ENCODE peak calls at places on chromosomes 7 and 10, in four cellular contexts. One of them, this sample, is unnamed. For H3K36me3, the result is how much of the 10 kb centered on the place peaks cover.

GRCh38 chr7:16915405-16915804 is 33.6 kb upstream of the AGR3 start:
- DNase-seq in cardiac muscle cell: peak
- DNase-seq in colonic mucosa: no peak
- DNase-seq in GM06990: no peak
- DNase-seq in this sample: no peak

GRCh38 chr7:121366852-121367431 is 29.2 kb downstream of the FAM3C start:
- DNase-seq in cardiac muscle cell: peak
- DNase-seq in colonic mucosa: no peak
- DNase-seq in GM06990: no peak
- DNase-seq in this sample: no peak

GRCh38 chr10:121668336-121669009 is 70.2 kb upstream of the FGFR2 start:
- DNase-seq in cardiac muscle cell: peak
- DNase-seq in colonic mucosa: peak
- DNase-seq in GM06990: no peak
- DNase-seq in this sample: peak

GRCh38 chr10:34049887-34050286 is 715.4 kb upstream of the NRP1 start:
- DNase-seq in cardiac muscle cell: peak
- DNase-seq in colonic mucosa: no peak
- DNase-seq in GM06990: no peak
- DNase-seq in this sample: no peak

GRCh38 chr10:92735938-92736337 is 46.2 kb downstream of the HHEX start:
- DNase-seq in cardiac muscle cell: no peak
- DNase-seq in colonic mucosa: no peak
- DNase-seq in GM06990: no peak
- DNase-seq in this sample: no peak

GRCh38 chr10:787933-788651 is 98.6 kb upstream of the DIP2C start:
- DNase-seq in cardiac muscle cell: peak
- DNase-seq in colonic mucosa: peak
- DNase-seq in GM06990: no peak
- DNase-seq in this sample: no peak

GRCh38 chr7:82275342-82275741 is 168.2 kb downstream of the CACNA2D1 start:
- DNase-seq in cardiac muscle cell: no peak
- DNase-seq in colonic mucosa: no peak
- DNase-seq in GM06990: no peak
- DNase-seq in this sample: no peak

GRCh38 chr7:41188163-41189130 is 514.4 kb downstream of the INHBA start:
- DNase-seq in cardiac muscle cell: peak
- DNase-seq in colonic mucosa: no peak
- DNase-seq in GM06990: no peak
- DNase-seq in this sample: no peak

GRCh38 chr7:129240119-129240815 is 15.4 kb downstream of the AHCYL2 start:
- DNase-seq in cardiac muscle cell: no peak
- DNase-seq in colonic mucosa: no peak
- DNase-seq in GM06990: no peak
- DNase-seq in this sample: no peak

GRCh38 chr7:57769958-57770357 is 320.0 kb downstream of the ZNF716 start:
- DNase-seq in cardiac muscle cell: no peak
- DNase-seq in colonic mucosa: no peak
- DNase-seq in GM06990: no peak
- DNase-seq in this sample: peak

GRCh38 chr7:127862540-127862939 is 168.7 kb downstream of the LRRC4 start:
- DNase-seq in cardiac muscle cell: no peak
- DNase-seq in colonic mucosa: no peak
- DNase-seq in GM06990: no peak
- DNase-seq in this sample: no peak
- H3K36me3 ChIP-seq in cardiac muscle cell: under half
- H3K36me3 ChIP-seq in colonic mucosa: under half
- H3K36me3 ChIP-seq in GM06990: under half
- H3K36me3 ChIP-seq in this sample: under half

GRCh38 chr7:56053993-56054392 is 2.4 kb downstream of the CCT6A start:
- DNase-seq in cardiac muscle cell: no peak
- DNase-seq in colonic mucosa: no peak
- DNase-seq in GM06990: no peak
- DNase-seq in this sample: no peak
- H3K36me3 ChIP-seq in cardiac muscle cell: half or more
- H3K36me3 ChIP-seq in colonic mucosa: under half
- H3K36me3 ChIP-seq in GM06990: under half
- H3K36me3 ChIP-seq in this sample: under half

GRCh38 chr7:155995183-155995612 is 182.9 kb upstream of the SHH start:
- DNase-seq in cardiac muscle cell: no peak
- DNase-seq in colonic mucosa: no peak
- DNase-seq in GM06990: no peak
- DNase-seq in this sample: no peak

GRCh38 chr7:155993420-155994252 is 181.4 kb upstream of the SHH start:
- DNase-seq in cardiac muscle cell: no peak
- DNase-seq in colonic mucosa: no peak
- DNase-seq in GM06990: no peak
- DNase-seq in this sample: no peak

GRCh38 chr7:155992974-155993373 is 180.7 kb upstream of the SHH start:
- DNase-seq in cardiac muscle cell: no peak
- DNase-seq in colonic mucosa: no peak
- DNase-seq in GM06990: no peak
- DNase-seq in this sample: no peak

GRCh38 chr7:155992538-155992937 is 180.3 kb upstream of the SHH start:
- DNase-seq in cardiac muscle cell: no peak
- DNase-seq in colonic mucosa: no peak
- DNase-seq in GM06990: no peak
- DNase-seq in this sample: no peak

DNA sequence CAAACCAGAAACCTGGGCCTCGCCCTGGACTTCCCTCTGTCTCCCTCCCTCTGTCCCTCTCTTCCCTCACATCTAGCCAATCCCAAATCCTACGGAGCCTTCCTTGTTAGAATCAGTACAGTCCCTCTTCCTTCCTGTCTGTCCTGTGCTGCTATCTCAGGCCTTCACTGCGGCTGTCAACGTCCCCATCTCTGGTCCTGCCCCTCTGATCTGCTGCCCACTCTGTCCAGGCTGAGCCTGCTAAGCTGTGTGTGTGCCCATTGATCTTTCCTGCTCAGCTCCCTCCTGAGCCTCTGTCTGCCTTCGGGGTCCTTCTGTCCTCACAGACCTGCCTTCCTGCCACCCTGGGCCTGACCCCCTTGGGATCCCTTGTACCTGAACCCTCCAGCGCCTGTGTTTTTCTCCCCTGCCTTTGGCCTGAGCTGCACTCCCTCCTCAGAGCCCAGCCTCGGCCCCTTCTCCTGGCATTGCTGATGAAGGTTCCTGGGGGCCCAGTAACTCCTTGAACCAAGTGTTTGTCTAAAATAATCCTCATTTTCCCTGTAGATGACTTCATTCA is 182.1 kb upstream of the SHH start:
- DNase-seq in cardiac muscle cell: no peak
- DNase-seq in colonic mucosa: no peak
- DNase-seq in GM06990: no peak
- DNase-seq in this sample: no peak
- H3K36me3 ChIP-seq in cardiac muscle cell: under half
- H3K36me3 ChIP-seq in colonic mucosa: under half
- H3K36me3 ChIP-seq in GM06990: under half
- H3K36me3 ChIP-seq in this sample: under half

DNA sequence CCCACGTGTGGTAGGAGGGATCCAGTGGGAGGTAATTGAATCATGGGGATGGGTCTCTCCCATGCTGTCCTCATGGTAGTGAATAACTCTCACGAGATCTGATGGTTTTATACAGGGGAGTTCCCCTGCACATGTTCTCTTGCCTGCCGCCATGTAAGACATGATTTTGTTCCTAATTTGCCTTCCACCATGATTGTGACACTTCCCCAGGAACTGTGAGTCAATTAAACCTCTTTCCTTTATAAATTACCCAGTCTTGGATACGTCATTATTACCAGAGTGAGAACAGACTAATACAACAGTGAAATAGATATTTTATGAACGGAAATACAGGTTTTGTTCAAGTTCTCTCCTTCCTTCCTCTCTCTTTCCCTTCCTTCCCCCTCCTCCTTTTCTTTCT is 15.8 kb downstream of the CALD1 start:
- DNase-seq in cardiac muscle cell: no peak
- DNase-seq in colonic mucosa: no peak
- DNase-seq in GM06990: no peak
- DNase-seq in this sample: no peak
- H3K36me3 ChIP-seq in cardiac muscle cell: under half
- H3K36me3 ChIP-seq in colonic mucosa: under half
- H3K36me3 ChIP-seq in GM06990: under half
- H3K36me3 ChIP-seq in this sample: under half

GRCh38 chr7:135578569-135578968 is 20.9 kb downstream of the NUP205 start:
- DNase-seq in cardiac muscle cell: no peak
- DNase-seq in colonic mucosa: no peak
- DNase-seq in GM06990: no peak
- DNase-seq in this sample: no peak

GRCh38 chr7:135571834-135572233 is 14.1 kb downstream of the NUP205 start:
- DNase-seq in cardiac muscle cell: no peak
- DNase-seq in colonic mucosa: no peak
- DNase-seq in GM06990: no peak
- DNase-seq in this sample: no peak

GRCh38 chr7:135573541-135573940 is 15.8 kb downstream of the NUP205 start:
- DNase-seq in cardiac muscle cell: no peak
- DNase-seq in colonic mucosa: no peak
- DNase-seq in GM06990: no peak
- DNase-seq in this sample: peak

DNA sequence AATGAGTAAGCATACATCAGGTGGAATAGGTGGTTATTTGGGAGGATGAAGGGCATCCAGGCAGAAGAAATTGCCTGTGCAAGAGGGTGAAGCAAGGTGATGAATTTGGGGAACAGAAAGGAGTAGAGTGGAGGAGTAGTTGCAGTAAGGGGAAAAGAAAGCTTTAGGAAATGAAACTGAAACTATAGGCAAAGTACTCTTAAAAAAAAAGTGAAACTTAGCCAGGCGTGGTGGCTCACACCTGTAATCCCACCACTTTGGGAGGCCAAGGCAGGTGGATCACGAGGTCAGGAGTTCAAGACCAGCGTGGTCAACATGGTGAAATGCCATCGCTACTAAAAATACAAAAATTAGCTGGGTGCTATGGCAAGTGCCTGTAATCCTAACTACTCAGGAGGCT is 17.6 kb downstream of the NUP205 start:
- DNase-seq in cardiac muscle cell: no peak
- DNase-seq in colonic mucosa: no peak
- DNase-seq in GM06990: peak
- DNase-seq in this sample: no peak
- H3K36me3 ChIP-seq in cardiac muscle cell: half or more
- H3K36me3 ChIP-seq in colonic mucosa: under half
- H3K36me3 ChIP-seq in GM06990: under half
- H3K36me3 ChIP-seq in this sample: under half

GRCh38 chr7:152365982-152366603 is 69.7 kb downstream of the KMT2C start:
- DNase-seq in cardiac muscle cell: no peak
- DNase-seq in colonic mucosa: no peak
- DNase-seq in GM06990: no peak
- DNase-seq in this sample: no peak
- H3K36me3 ChIP-seq in cardiac muscle cell: under half
- H3K36me3 ChIP-seq in colonic mucosa: under half
- H3K36me3 ChIP-seq in GM06990: under half
- H3K36me3 ChIP-seq in this sample: under half

GRCh38 chr10:97371696-97372095 is 29.4 kb downstream of the RRP12 start:
- DNase-seq in cardiac muscle cell: no peak
- DNase-seq in colonic mucosa: no peak
- DNase-seq in GM06990: no peak
- DNase-seq in this sample: no peak
- H3K36me3 ChIP-seq in cardiac muscle cell: under half
- H3K36me3 ChIP-seq in colonic mucosa: under half
- H3K36me3 ChIP-seq in GM06990: under half
- H3K36me3 ChIP-seq in this sample: under half

DNA sequence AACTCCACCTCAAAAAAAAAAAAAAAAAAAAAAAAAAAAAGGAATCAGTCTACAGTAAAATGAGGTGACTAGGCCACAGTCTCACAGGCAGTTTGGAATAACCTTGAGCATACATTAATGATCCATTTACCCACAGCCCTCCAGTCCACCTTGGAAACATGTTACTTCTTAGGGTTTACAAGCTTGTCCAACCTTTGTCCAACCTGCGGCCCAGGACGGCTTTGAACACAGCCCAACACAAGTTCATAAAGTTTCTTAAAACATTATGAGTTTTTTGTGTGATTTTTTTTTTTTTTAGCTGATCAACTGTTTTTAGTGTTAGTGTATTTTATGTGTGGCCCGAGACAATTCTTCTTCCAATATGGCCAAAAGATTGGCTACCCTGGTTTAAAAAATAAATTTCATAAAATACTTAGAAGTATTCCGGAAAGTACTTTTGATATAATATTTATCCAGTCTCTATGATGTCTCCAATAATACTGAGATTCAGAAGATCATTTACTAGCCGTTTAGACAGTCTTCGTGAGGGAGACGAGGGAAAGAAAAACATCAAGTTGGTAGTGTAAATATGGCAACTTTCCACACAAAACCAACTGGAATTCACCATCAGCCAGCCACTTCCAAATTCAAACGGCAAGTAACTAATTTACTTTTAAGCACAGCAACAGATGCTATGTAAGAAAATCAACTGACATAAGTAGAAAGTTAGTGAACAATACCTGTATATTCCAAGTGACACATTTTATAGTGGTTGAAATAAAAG is 9.9 kb downstream of the BAZ1B start:
- DNase-seq in cardiac muscle cell: no peak
- DNase-seq in colonic mucosa: no peak
- DNase-seq in GM06990: no peak
- DNase-seq in this sample: no peak
- H3K36me3 ChIP-seq in cardiac muscle cell: under half
- H3K36me3 ChIP-seq in colonic mucosa: under half
- H3K36me3 ChIP-seq in GM06990: under half
- H3K36me3 ChIP-seq in this sample: under half

GRCh38 chr10:68365611-68366010 is 32.9 kb upstream of the PBLD start:
- DNase-seq in cardiac muscle cell: no peak
- DNase-seq in colonic mucosa: no peak
- DNase-seq in GM06990: no peak
- DNase-seq in this sample: no peak

GRCh38 chr10:68371604-68372003 is 35.5 kb downstream of the RUFY2 start:
- DNase-seq in cardiac muscle cell: no peak
- DNase-seq in colonic mucosa: no peak
- DNase-seq in GM06990: no peak
- DNase-seq in this sample: no peak

GRCh38 chr10:68366600-68366999 is 33.9 kb upstream of the PBLD start:
- DNase-seq in cardiac muscle cell: no peak
- DNase-seq in colonic mucosa: no peak
- DNase-seq in GM06990: no peak
- DNase-seq in this sample: no peak

GRCh38 chr10:68364101-68364886 is 31.6 kb upstream of the PBLD start:
- DNase-seq in cardiac muscle cell: no peak
- DNase-seq in colonic mucosa: no peak
- DNase-seq in GM06990: no peak
- DNase-seq in this sample: no peak

GRCh38 chr10:68367121-68367520 is 34.4 kb upstream of the PBLD start:
- DNase-seq in cardiac muscle cell: peak
- DNase-seq in colonic mucosa: no peak
- DNase-seq in GM06990: no peak
- DNase-seq in this sample: no peak
- H3K36me3 ChIP-seq in cardiac muscle cell: under half
- H3K36me3 ChIP-seq in colonic mucosa: under half
- H3K36me3 ChIP-seq in GM06990: under half
- H3K36me3 ChIP-seq in this sample: under half

GRCh38 chr10:48543445-48543844 is 61.4 kb downstream of the ARHGAP22 start:
- DNase-seq in cardiac muscle cell: no peak
- DNase-seq in colonic mucosa: no peak
- DNase-seq in GM06990: no peak
- DNase-seq in this sample: peak
- H3K36me3 ChIP-seq in cardiac muscle cell: under half
- H3K36me3 ChIP-seq in colonic mucosa: under half
- H3K36me3 ChIP-seq in GM06990: under half
- H3K36me3 ChIP-seq in this sample: under half

This sample was measured in testis.